ENCODE peak calls at places on chromosomes 4 and X, in five cellular contexts. Q is A673, K is stomach, J is fibroblast of villous mesenchyme, H is prostate gland. Z is an unnamed sample.

GRCh38 chrX:153491351-153492152 is 3.2 kb upstream of the BGN start:
- DNase-seq in J (no peak), K (no peak), Q (peak), H (no peak), Z (no peak)

GRCh38 chr4:6703786-6704185 is 5.9 kb downstream of the MRFAP1L1 start:
- DNase-seq in H (no peak), J (peak), Q (no peak), K (no peak), Z (peak)

GRCh38 chrX:1416327-1416784 is 24.4 kb upstream of the SLC25A6 start:
- DNase-seq in H (no peak), J (no peak), K (no peak), Q (no peak), Z (no peak)

GRCh38 chrX:49879656-49880277 is 483 bp downstream of the USP27X start:
- DNase-seq in Q (no peak), H (no peak), K (no peak), J (no peak), Z (peak)

GRCh38 chr4:110669663-110670062 is 46.8 kb upstream of the PITX2 start:
- DNase-seq in H (no peak), K (no peak), J (no peak), Q (no peak), Z (no peak)

GRCh38 chr4:84578540-84579409 is 4.2 kb upstream of the CDS1 start:
- DNase-seq in J (peak), Q (peak), K (no peak), H (peak), Z (peak)

GRCh38 chr4:124903995-124904722 is 191.6 kb upstream of the ANKRD50 start:
- DNase-seq in H (peak), Q (peak), K (peak), J (peak), Z (peak)

GRCh38 chr4:125101706-125102105 is 213.0 kb upstream of the FAT4 start:
- DNase-seq in K (no peak), Q (no peak), H (no peak), J (no peak), Z (peak)

GRCh38 chr4:138053601-138054322 is 188.4 kb downstream of the SLC7A11 start:
- DNase-seq in K (no peak), J (peak), H (no peak), Q (peak), Z (peak)

GRCh38 chrX:68894513-68895338 is 65.9 kb downstream of the EFNB1 start:
- DNase-seq in Q (peak), H (peak), J (peak), K (peak), Z (peak)

DNA sequence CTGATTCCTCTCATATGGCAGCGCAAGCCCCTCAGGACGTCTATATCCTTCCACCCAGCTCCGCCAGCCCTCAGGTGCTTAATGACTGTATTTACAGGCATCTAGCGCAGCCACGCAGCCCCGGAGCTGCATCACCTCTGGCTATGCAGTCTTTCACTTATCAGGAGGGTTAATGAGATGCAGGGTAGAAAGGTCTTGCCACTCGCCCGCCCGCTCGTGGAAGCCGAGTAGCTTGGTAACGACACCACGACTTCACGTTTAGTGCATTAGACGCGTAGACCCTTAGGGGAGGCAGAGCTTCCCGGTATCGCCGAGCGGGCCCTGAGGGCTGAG is 1.5 kb upstream of the SLC16A2 start:
- DNase-seq in H (peak), K (no peak), J (no peak), Q (no peak), Z (no peak)
- H3K4me3 ChIP-seq in H (peak), K (peak), J (peak), Q (peak), Z (peak)

GRCh38 chr4:176778063-176778462 is 14.7 kb downstream of the VEGFC start:
- DNase-seq in J (peak), K (no peak), Q (no peak), H (no peak), Z (peak)
- TF ChIP-seq CTCF in J (no peak), K (no peak), Q (no peak), H (no peak), Z (no peak)

DNA sequence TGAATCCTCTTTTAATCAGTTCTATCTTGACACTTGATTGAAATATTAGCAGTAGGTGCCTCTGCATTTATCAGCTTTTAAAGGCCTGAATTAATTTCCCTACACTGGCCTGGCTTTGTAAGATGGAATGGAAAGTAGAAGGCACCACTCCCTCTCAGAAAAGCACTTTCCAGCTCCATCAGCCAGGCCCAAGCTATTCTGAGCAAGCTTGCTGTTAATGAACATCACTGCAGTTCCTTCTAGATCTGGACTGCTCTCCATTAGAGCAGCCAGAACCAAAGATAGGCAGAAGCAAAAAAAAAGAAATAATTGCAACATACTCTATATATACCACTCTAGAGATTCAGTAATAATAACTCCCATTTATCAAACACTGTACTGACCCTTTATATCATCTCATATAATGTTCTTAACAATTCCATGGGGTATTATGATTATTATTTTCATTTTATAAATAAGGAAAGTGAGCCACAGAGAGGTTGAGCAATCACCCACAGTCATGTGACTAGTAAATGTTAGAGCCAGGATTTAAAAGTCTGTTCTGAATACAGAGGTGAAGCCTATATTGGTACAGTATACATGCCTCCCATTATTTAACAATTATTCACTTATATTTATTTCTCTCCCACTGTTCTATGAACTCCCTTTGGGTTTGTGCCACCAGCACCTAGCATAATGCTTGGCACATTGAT is 39.4 kb upstream of the GPC3 start:
- DNase-seq in Q (no peak), H (no peak), J (no peak), K (no peak), Z (no peak)
- H3K4me3 ChIP-seq in Q (no peak), H (no peak), J (no peak), K (no peak), Z (no peak)

GRCh38 chrX:72297953-72298730 is 7.6 kb downstream of the CITED1 start:
- DNase-seq in J (peak), K (no peak), H (no peak), Q (peak), Z (peak)
- TF ChIP-seq CTCF in J (peak), K (no peak), H (no peak), Q (peak), Z (peak)

GRCh38 chrX:15737957-15738685 is at the start of gene CA5B:
- DNase-seq in K (peak), H (peak), Q (peak), J (peak), Z (peak)

GRCh38 chrX:15738686-15739016 is 581 bp downstream of the CA5B start:
- DNase-seq in J (no peak), K (no peak), Q (no peak), H (no peak), Z (no peak)

GRCh38 chrX:15739886-15740285 is 1.8 kb downstream of the CA5B start:
- DNase-seq in K (no peak), Q (no peak), H (no peak), J (peak), Z (no peak)

DNA sequence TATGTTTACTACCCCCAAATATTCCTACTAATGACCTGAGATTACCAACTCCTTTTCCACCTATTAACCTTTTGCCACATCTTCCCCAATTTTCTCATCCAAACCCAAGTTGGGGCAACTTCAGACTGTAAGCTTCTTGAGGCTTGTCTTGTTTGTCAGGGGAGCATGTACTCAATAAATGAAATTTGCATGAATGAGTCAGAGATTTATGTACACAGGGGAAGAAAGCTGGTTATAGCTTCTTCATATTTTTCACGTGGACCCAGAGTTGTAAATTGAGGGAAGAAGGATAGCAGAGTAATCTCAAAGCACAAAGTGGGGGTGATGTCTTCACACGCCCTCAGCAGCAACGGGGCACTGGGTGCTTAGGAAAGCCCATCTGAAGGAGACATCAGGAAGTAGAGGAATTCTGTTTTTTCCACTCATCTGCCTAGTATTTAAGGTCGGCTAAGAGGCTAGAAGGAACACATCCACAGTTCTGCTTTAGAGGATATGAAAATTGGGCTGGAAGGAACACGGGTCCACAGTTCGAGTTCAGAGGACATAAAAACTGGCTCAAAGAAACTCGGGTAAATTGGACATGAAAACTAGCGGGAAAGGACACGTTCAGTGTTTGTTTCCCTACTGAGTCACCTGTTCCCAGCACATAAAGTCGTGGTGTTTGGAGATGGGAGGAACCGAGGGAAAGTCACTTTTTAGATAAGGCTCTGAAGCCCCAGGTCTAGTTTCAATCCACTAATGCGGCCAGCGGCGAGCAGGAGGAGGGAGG is 698 bp upstream of the CA5B start:
- DNase-seq in Q (no peak), K (no peak), J (no peak), H (no peak), Z (no peak)
- H3K4me3 ChIP-seq in Q (peak), K (peak), J (peak), H (no peak), Z (peak)

GRCh38 chr4:152777488-152777887 is 2.0 kb downstream of the TIGD4 start:
- DNase-seq in H (no peak), Q (no peak), J (no peak), K (no peak), Z (no peak)

GRCh38 chr4:152780267-152780811 is 585 bp downstream of the ARFIP1 start:
- DNase-seq in Q (peak), H (peak), J (peak), K (no peak), Z (peak)

GRCh38 chr4:152778656-152779512 is 646 bp downstream of the TIGD4 start:
- DNase-seq in J (no peak), Q (peak), K (peak), H (peak), Z (peak)

GRCh38 chr4:152776352-152776751 is 3.2 kb downstream of the TIGD4 start:
- DNase-seq in H (no peak), Q (no peak), J (no peak), K (no peak), Z (peak)

GRCh38 chr4:152779513-152780266 is at the start of the genes ARFIP1 and TIGD4:
- DNase-seq in H (peak), K (peak), J (peak), Q (peak), Z (peak)
- TF ChIP-seq CTCF in H (peak), K (no peak), J (peak), Q (peak), Z (peak)

DNA sequence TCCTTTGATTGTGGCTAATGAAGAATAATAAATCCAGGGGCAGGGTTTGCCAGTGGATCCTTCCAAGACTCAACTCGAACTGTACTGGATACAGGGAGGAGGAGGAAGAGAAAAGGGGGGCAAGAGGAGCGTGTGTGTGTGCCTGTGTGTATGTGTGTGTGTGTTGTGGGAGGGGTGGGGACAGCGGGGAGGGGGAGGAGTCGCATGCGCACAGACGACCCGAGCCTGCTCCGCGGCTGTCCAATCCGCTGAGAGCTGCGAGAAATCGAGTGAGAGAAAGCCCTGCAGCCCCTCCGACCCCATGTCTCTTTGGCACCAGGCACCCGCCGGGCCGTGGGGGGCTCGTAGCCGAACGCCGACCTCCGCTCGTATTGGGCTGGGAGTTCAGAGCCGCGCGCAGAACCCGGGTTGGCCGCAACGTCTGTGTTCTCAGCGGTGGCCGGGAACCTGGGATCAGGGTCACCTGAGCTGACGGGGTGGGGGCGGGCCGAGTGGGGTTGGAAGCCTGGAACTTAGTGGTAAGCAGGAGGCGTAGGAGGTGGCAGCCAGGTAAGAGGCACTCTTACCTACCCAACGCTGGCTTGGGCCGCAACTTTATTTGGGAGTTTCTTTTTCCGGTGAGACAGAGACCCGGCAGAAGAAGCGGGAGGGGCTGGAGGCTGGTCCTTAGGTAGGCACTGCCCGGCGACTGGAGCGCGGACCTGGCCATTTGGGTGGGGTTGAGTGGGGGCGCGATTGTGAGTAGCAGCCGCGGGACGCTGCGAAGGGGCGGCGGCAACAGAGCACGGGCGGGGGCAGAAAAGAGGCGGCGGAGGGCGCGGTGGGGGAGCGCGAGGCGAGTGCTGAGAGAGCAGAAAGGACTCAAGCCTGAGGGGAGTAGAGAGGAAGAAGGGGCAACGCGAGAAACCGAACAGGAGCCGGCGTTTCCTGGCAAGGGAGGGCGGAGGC is 566 bp upstream of the POU4F2 start:
- DNase-seq in H (no peak), Q (peak), J (no peak), K (no peak), Z (no peak)
- H3K4me3 ChIP-seq in H (peak), Q (peak), J (no peak), K (peak), Z (no peak)

GRCh38 chr4:186554485-186554884 is 882 bp downstream of the MTNR1A start:
- DNase-seq in J (peak), Q (peak), H (peak), K (peak), Z (peak)

GRCh38 chr4:186557061-186557460 is 1.7 kb upstream of the MTNR1A start:
- DNase-seq in K (no peak), J (no peak), Q (no peak), H (no peak), Z (no peak)

GRCh38 chr4:186557486-186557885 is 2.1 kb upstream of the MTNR1A start:
- DNase-seq in J (peak), Q (peak), H (no peak), K (no peak), Z (peak)

GRCh38 chr4:186553717-186554116 is 1.6 kb downstream of the MTNR1A start:
- DNase-seq in J (no peak), K (no peak), Q (no peak), H (no peak), Z (no peak)

DNA sequence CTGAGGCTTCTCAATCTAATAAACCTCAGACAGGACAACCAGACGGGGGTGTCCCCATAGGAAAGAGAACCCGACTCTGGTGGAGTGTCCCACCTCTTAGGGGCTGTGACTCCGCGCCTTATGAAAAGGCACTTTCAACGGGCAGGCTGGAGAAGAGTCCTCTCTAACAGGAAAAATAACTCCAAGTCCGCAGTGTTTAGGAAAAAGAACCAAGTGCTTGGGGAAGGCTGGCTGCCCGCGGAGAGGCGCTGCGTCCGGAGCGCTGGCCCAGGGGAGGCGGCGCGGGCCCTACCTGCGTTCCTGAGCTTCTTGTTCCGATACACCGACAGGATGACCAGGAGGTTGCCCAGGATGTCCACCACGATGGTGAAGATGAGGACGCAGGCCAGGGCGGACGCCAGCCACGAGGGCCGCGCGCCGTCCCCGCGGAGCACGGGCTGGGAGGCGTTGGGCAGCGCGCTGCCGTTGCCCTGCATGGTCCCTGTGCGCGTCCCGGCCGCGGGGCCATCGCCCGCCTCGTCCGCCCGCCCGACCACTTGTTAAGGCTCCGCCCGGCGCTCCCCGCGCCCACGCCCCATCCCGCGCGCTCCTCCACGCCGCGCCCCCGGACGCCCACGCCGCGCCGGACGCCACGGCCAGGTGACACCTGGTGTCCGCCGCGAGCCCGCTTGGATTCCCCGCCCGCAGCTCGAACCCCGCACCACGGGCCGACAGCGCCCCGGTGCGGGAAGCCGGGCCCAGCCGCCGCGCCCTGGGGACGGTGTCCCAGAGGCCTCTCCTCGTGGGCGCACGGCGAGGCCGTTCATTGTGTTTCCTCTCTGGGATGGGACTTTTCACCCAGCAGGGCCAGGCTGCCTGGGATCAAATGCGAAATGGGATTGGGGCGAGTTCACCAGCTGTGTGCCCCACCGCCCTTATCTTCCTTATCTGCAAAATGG is at the start of gene MTNR1A:
- DNase-seq in J (no peak), Q (peak), K (no peak), H (no peak), Z (peak)
- TF ChIP-seq CTCF in J (no peak), Q (peak), K (no peak), H (no peak), Z (no peak)

DNA sequence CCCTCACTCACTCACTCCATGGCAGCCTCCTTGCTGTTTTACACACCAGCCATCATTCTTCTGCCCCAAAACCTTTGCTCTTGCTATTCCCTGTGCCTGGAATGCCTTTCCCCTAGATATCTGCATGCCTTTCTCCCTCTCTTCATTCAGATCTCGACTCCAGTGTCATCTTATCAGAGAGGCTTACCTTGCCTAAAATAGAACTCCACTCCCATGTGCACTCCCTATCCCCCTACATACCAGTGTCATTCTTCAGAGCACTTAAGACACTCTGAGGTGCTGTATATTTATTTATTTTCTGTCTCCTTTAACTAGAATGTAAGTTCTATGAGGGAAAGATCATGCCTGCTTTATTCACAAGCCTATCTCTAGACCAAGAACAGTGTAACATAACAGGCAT is 45.1 kb downstream of the ZGRF1 start:
- DNase-seq in J (no peak), H (no peak), K (no peak), Q (no peak), Z (no peak)
- H3K4me3 ChIP-seq in J (no peak), H (no peak), K (no peak), Q (no peak), Z (no peak)